ENCODE peak calls at places on chromosomes 12 and 14, in four cellular contexts. Z is H9, R is H1, S is mesendoderm. F is an unnamed sample.
A peak's percentile ranks its signal among the peaks of the same experiment; 100 is the strongest.

GRCh38 chr14:89773644-89774316 is 180.8 kb downstream of the EFCAB11 start:
- DNase-seq in Z (peak; percentile 85), R (peak; percentile 29), S (peak; percentile 90), F (peak; percentile 47)

GRCh38 chr12:56154246-56154771 is 1.9 kb downstream of the MYL6B start:
- DNase-seq in Z (no peak), R (no peak), S (peak; percentile 38), F (no peak)

GRCh38 chr12:47280543-47281330 is 201.0 kb upstream of the AMIGO2 start:
- DNase-seq in Z (no peak), R (no peak), S (no peak), F (no peak)

GRCh38 chr12:49537709-49538601 is 875 bp upstream of the KCNH3 start:
- DNase-seq in Z (peak; percentile 64), R (no peak), S (peak; percentile 67), F (no peak)

GRCh38 chr12:47679785-47680184 is 26.0 kb downstream of the RPAP3 start:
- DNase-seq in Z (no peak), R (no peak), S (no peak), F (no peak)

GRCh38 chr14:76710093-76711010 is 50.9 kb upstream of the VASH1 start:
- DNase-seq in Z (no peak), R (no peak), S (peak; percentile 51), F (peak; percentile 59)

GRCh38 chr12:54563787-54564186 is 14.4 kb downstream of the PDE1B start:
- DNase-seq in Z (no peak), R (no peak), S (no peak), F (no peak)

GRCh38 chr14:75499084-75499875 is 23.0 kb upstream of the BATF start:
- DNase-seq in Z (no peak), R (no peak), S (no peak), F (no peak)

GRCh38 chr12:57893460-57894353 is 47.2 kb upstream of the CTDSP2 start:
- DNase-seq in Z (peak; percentile 61), R (no peak), S (peak; percentile 59), F (peak; percentile 91)

GRCh38 chr14:104820669-104821228 is 19.8 kb downstream of the ZBTB42 start:
- DNase-seq in Z (peak; percentile 85), R (peak; percentile 49), S (peak; percentile 87), F (peak; percentile 72)

GRCh38 chr14:69634871-69635270 is 23.5 kb downstream of the SUSD6 start:
- DNase-seq in Z (no peak), R (no peak), S (no peak), F (no peak)
- H3K56ac ChIP-seq in Z (no peak overlapping the region), R (no peak overlapping the region), S (no peak overlapping the region), F (no peak overlapping the region)

GRCh38 chr14:70642313-70643235 is 858 bp downstream of the TTC9 start:
- DNase-seq in Z (no peak), R (no peak), S (peak; percentile 88), F (no peak)

GRCh38 chr14:70638416-70638815 is 3.3 kb upstream of the TTC9 start:
- DNase-seq in Z (no peak), R (no peak), S (no peak), F (no peak)

GRCh38 chr14:70640938-70641547 is 673 bp upstream of the TTC9 start:
- DNase-seq in Z (peak; percentile 52), R (no peak), S (peak; percentile 68), F (peak; percentile 58)

GRCh38 chr14:70644016-70644415 is 2.3 kb downstream of the TTC9 start:
- DNase-seq in Z (no peak), R (no peak), S (no peak), F (no peak)

DNA sequence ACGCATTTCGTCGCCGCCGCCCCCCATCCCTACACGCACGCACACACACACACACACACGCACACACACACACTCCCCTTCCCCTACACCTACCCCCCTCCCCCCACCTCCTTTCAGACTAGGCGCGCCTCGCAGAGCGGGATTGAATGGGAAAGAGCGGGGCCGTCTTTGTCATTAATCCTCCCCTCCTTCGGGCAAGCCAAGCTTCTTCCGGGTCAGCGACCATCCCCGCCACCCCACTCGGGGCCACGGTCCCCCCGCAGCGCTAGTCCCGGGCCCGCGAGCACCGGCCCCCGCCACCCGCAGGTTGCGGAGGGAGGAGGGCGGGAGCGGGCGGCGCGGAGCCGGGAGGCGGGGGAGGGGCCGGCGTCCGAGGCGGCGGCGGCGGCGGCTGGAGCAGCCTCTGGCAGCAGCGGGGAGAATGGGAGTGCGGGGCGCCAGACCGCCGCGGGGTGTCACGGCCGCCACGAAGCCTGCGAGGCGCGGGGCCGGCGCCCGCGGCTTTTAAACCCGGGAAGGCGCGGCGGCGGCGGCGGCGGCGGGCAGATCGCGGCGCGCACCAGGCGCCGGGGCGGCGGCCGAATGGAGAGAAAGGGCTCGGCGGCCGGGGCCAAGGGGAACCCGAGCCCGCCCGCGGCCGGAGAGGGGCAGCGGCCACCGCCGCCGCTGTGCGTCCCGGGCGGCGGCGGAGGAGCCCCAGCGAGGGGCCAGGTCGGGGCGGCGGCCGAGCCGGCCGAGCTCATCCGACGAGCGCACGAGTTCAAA is at the start of gene TTC9:
- DNase-seq in Z (peak; percentile 47), R (no peak), S (no peak), F (no peak)
- H2AK5ac ChIP-seq in Z (no peak within 1 kb of the TSS), R (peak within 1 kb of the TSS; percentile 60), S (no peak within 1 kb of the TSS), F (no peak within 1 kb of the TSS)

GRCh38 chr14:22179190-22179589 is 409.8 kb downstream of the DAD1 start:
- DNase-seq in Z (no peak), R (no peak), S (no peak), F (peak; percentile 10)

GRCh38 chr14:22176930-22177329 is 412.1 kb downstream of the DAD1 start:
- DNase-seq in Z (no peak), R (no peak), S (no peak), F (no peak)

GRCh38 chr14:22177870-22178269 is 411.2 kb downstream of the DAD1 start:
- DNase-seq in Z (no peak), R (no peak), S (no peak), F (peak; percentile 45)

GRCh38 chr14:22178330-22178981 is 410.6 kb downstream of the DAD1 start:
- DNase-seq in Z (no peak), R (no peak), S (no peak), F (peak; percentile 20)

GRCh38 chr14:22180045-22180444 is 409.0 kb downstream of the DAD1 start:
- DNase-seq in Z (peak; percentile 46), R (no peak), S (no peak), F (no peak)
- H3K56ac ChIP-seq in Z (no peak overlapping the region), R (no peak overlapping the region), S (no peak overlapping the region), F (no peak overlapping the region)

GRCh38 chr12:64064240-64064639 is 157.9 kb downstream of the KICS2 start:
- DNase-seq in Z (no peak), R (no peak), S (no peak), F (no peak)
- H2AK5ac ChIP-seq in Z (no peak overlapping the region), R (no peak overlapping the region), S (no peak overlapping the region), F (peak overlapping the region; percentile 2)

GRCh38 chr14:79040742-79041249 is 870.6 kb downstream of the NRXN3 start:
- DNase-seq in Z (no peak), R (no peak), S (peak; percentile 3), F (no peak)

GRCh38 chr14:79036506-79036905 is 866.3 kb downstream of the NRXN3 start:
- DNase-seq in Z (no peak), R (no peak), S (no peak), F (no peak)

GRCh38 chr14:79037593-79037992 is 867.4 kb downstream of the NRXN3 start:
- DNase-seq in Z (no peak), R (no peak), S (no peak), F (no peak)

DNA sequence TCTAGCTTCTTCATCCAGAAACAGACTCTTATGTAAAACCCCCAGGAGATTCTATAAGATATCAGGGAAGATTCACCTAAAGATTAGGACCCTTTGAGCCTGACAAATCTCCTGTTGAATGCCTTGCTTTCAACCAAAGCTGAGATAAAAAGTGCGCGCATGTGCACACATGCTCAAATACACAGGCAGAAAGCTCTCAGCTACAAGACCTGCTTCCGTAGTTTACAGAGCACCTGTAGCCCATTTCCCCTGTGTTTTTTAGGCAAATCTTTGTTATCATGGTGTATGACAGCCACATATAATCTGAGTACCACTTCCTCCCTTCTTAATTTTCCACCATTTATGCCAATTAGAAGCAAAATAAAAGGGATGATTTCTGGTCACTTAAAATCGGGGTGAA is 866.9 kb downstream of the NRXN3 start:
- DNase-seq in Z (no peak), R (no peak), S (no peak), F (no peak)
- H3K56ac ChIP-seq in Z (no peak overlapping the region), R (no peak overlapping the region), S (no peak overlapping the region), F (no peak overlapping the region)

GRCh38 chr12:2284857-2285256 is 232.1 kb downstream of the CACNA1C start:
- DNase-seq in Z (peak; percentile 95), R (peak; percentile 64), S (peak; percentile 91), F (peak; percentile 73)

GRCh38 chr12:2284321-2284813 is 231.6 kb downstream of the CACNA1C start:
- DNase-seq in Z (no peak), R (no peak), S (no peak), F (peak; percentile 84)

GRCh38 chr12:2283480-2283879 is 230.7 kb downstream of the CACNA1C start:
- DNase-seq in Z (no peak), R (no peak), S (no peak), F (no peak)

GRCh38 chr12:2285462-2285861 is 232.7 kb downstream of the CACNA1C start:
- DNase-seq in Z (no peak), R (no peak), S (no peak), F (no peak)

GRCh38 chr12:2283910-2284309 is 231.1 kb downstream of the CACNA1C start:
- DNase-seq in Z (no peak), R (no peak), S (no peak), F (peak; percentile 53)
- H2AK5ac ChIP-seq in Z (no peak overlapping the region), R (no peak overlapping the region), S (no peak overlapping the region), F (peak overlapping the region; percentile 41)

GRCh38 chr12:46265102-46265501 is 3.7 kb downstream of the SLC38A1 start:
- DNase-seq in Z (no peak), R (no peak), S (no peak), F (no peak)
- H3K56ac ChIP-seq in Z (no peak overlapping the region), R (no peak overlapping the region), S (no peak overlapping the region), F (no peak overlapping the region)

GRCh38 chr12:127014079-127014478 is 1252.9 kb upstream of the TMEM132C start:
- DNase-seq in Z (no peak), R (no peak), S (no peak), F (no peak)
- H2AK5ac ChIP-seq in Z (no peak overlapping the region), R (no peak overlapping the region), S (no peak overlapping the region), F (no peak overlapping the region)